ENCODE peak calls at places on chromosome 17, in seven cellular contexts. F, A, L, H, V, P and I are unnamed samples.

GRCh38 chr17:47624727-47625068 is 25.0 kb upstream of the KPNB1 start:
- DNase-seq in F (no peak), A (no peak), L (no peak), H (no peak), V (no peak), P (no peak), I (no peak)

GRCh38 chr17:81398855-81399451 is 3.7 kb downstream of the BAHCC1 start:
- DNase-seq in F (peak; percentile 58), A (no peak), L (no peak), H (no peak), V (no peak), P (no peak), I (no peak)

GRCh38 chr17:78883090-78883532 is 19.9 kb downstream of the CEP295NL start:
- DNase-seq in F (peak; percentile 78), A (peak; percentile 69), L (peak; percentile 47), H (peak; percentile 75), V (peak; percentile 85), P (no peak), I (no peak)

GRCh38 chr17:66764559-66764958 is 70.4 kb upstream of the CACNG5 start:
- DNase-seq in F (no peak), A (no peak), L (no peak), H (no peak), V (no peak), P (no peak), I (no peak)

GRCh38 chr17:11268176-11268575 is 27.2 kb downstream of the SHISA6 start:
- DNase-seq in F (no peak), A (no peak), L (no peak), H (no peak), V (no peak), P (no peak), I (no peak)

GRCh38 chr17:30519707-30520106 is 42.5 kb downstream of the GOSR1 start:
- DNase-seq in F (no peak), A (no peak), L (no peak), H (peak; percentile 91), V (no peak), P (peak; percentile 46), I (no peak)

GRCh38 chr17:42456223-42457106 is 2.2 kb upstream of the ATP6V0A1 start:
- DNase-seq in F (peak; percentile 77), A (no peak), L (peak; percentile 83), H (peak; percentile 83), V (no peak), P (no peak), I (no peak)

GRCh38 chr17:33514369-33514768 is 221.3 kb upstream of the ASIC2 start:
- DNase-seq in F (no peak), A (no peak), L (no peak), H (no peak), V (no peak), P (no peak), I (no peak)

GRCh38 chr17:32927724-32928526 is at the start of gene TMEM98:
- DNase-seq in F (peak; percentile 45), A (peak; percentile 43), L (no peak), H (peak; percentile 12), V (no peak), P (no peak), I (no peak)

GRCh38 chr17:62692721-62693431 is 65.4 kb downstream of the MRC2 start:
- DNase-seq in F (peak; percentile 90), A (no peak), L (peak; percentile 93), H (no peak), V (peak; percentile 46), P (no peak), I (no peak)

GRCh38 chr17:63419949-63420867 is 25.9 kb downstream of the CYB561 start:
- DNase-seq in F (peak; percentile 85), A (no peak), L (no peak), H (no peak), V (no peak), P (no peak), I (peak; percentile 41)

GRCh38 chr17:39757931-39758873 is 20.5 kb downstream of the GRB7 start:
- DNase-seq in F (no peak), A (no peak), L (peak; percentile 90), H (no peak), V (no peak), P (no peak), I (peak; percentile 25)

GRCh38 chr17:80068301-80069160 is 32.1 kb downstream of the CCDC40 start:
- DNase-seq in F (peak; percentile 27), A (peak; percentile 54), L (no peak), H (peak; percentile 89), V (no peak), P (peak; percentile 33), I (no peak)

GRCh38 chr17:60387666-60388065 is 4.3 kb downstream of the USP32 start:
- DNase-seq in F (no peak), A (no peak), L (no peak), H (no peak), V (no peak), P (no peak), I (no peak)

GRCh38 chr17:43528988-43529814 is 16.9 kb downstream of the ETV4 start:
- DNase-seq in F (no peak), A (no peak), L (no peak), H (no peak), V (no peak), P (no peak), I (no peak)

GRCh38 chr17:56665864-56666263 is 72.4 kb downstream of the NOG start:
- DNase-seq in F (no peak), A (no peak), L (no peak), H (no peak), V (no peak), P (no peak), I (no peak)

GRCh38 chr17:17841620-17842025 is 4.8 kb upstream of the SREBF1 start:
- DNase-seq in F (peak; percentile 53), A (peak; percentile 57), L (no peak), H (no peak), V (peak; percentile 86), P (no peak), I (no peak)

GRCh38 chr17:1008008-1008761 is 11.3 kb downstream of the TIMM22 start:
- DNase-seq in F (no peak), A (no peak), L (no peak), H (no peak), V (no peak), P (no peak), I (no peak)

GRCh38 chr17:385195-385835 is 32.7 kb upstream of the RPH3AL start:
- DNase-seq in F (no peak), A (peak; percentile 48), L (no peak), H (no peak), V (peak; percentile 63), P (no peak), I (peak; percentile 8)

GRCh38 chr17:58375811-58376210 is 23.8 kb upstream of the SUPT4H1 start:
- DNase-seq in F (no peak), A (no peak), L (no peak), H (no peak), V (no peak), P (no peak), I (no peak)

DNA sequence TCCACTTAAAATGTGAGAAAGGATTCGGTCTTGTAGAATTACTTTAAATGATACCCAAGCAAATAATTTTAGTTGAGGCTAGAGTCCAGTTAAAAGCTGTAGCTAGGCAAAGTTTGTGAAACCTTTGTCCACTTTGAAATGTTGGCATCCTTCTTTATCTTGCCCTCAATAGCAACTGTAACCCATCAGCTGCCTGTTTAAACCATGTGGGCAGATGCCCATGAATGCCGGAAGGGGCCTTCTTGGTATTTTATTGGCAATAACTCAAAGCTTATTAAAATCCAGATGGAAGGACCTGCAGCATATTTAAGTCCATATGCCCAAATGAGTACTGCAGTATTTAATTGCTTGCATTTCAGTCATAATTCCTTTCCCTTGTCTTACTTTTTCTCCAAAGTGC is 225.1 kb downstream of the KCNJ2 start:
- DNase-seq in F (no peak), A (no peak), L (no peak), H (no peak), V (no peak), P (no peak), I (no peak)
- H3K27ac ChIP-seq in F (no peak overlapping the region), A (no peak overlapping the region), L (no peak overlapping the region), H (no peak overlapping the region), V (no peak overlapping the region), P (no peak overlapping the region), I (no peak overlapping the region)

GRCh38 chr17:7311110-7311698 is 3.8 kb downstream of the EIF5A start:
- DNase-seq in F (no peak), A (no peak), L (no peak), H (no peak), V (no peak), P (no peak), I (no peak)
- H3K9me3 ChIP-seq in F (no peaks in the 10 kb centered on the region), A (no peaks in the 10 kb centered on the region), L (no peaks in the 10 kb centered on the region), H (no peaks in the 10 kb centered on the region), V (no peaks in the 10 kb centered on the region), P (peaks cover 6% of the 10 kb centered on the region), I (no peaks in the 10 kb centered on the region)

GRCh38 chr17:76997981-76998531 is 129.9 kb downstream of the MGAT5B start:
- DNase-seq in F (no peak), A (no peak), L (no peak), H (no peak), V (no peak), P (no peak), I (peak; percentile 36)
- H3K27ac ChIP-seq in F (no peak overlapping the region), A (no peak overlapping the region), L (no peak overlapping the region), H (no peak overlapping the region), V (no peak overlapping the region), P (no peak overlapping the region), I (peak overlapping the region; percentile 73)

GRCh38 chr17:21007646-21008045 is 35.2 kb downstream of the USP22 start:
- DNase-seq in F (no peak), A (no peak), L (no peak), H (no peak), V (no peak), P (no peak), I (no peak)

GRCh38 chr17:21010705-21011596 is 31.9 kb downstream of the USP22 start:
- DNase-seq in F (no peak), A (no peak), L (no peak), H (no peak), V (no peak), P (no peak), I (no peak)

GRCh38 chr17:21005803-21006202 is 37.0 kb downstream of the USP22 start:
- DNase-seq in F (no peak), A (no peak), L (no peak), H (no peak), V (no peak), P (no peak), I (no peak)

GRCh38 chr17:21008516-21008915 is 34.3 kb downstream of the USP22 start:
- DNase-seq in F (no peak), A (no peak), L (no peak), H (no peak), V (no peak), P (no peak), I (no peak)

GRCh38 chr17:21008992-21009671 is 33.7 kb downstream of the USP22 start:
- DNase-seq in F (no peak), A (no peak), L (no peak), H (no peak), V (no peak), P (no peak), I (no peak)
- H3K9me3 ChIP-seq in F (no peaks in the 10 kb centered on the region), A (no peaks in the 10 kb centered on the region), L (no peaks in the 10 kb centered on the region), H (no peaks in the 10 kb centered on the region), V (no peaks in the 10 kb centered on the region), P (no peaks in the 10 kb centered on the region), I (no peaks in the 10 kb centered on the region)